ENCODE peak calls at places on chromosome 6, in ten cellular contexts. One of them, this sample, is unnamed.

GRCh38 chr6:136365781-136366354 is 76.2 kb upstream of the BCLAF1 start:
- DNase-seq in Caki2: no peak
- DNase-seq in activated CD4-positive, alpha-beta T cell treated with anti-CD3 and anti-CD28 coated beads for 1 hour: no peak
- DNase-seq in astrocyte of the spinal cord: no peak
- DNase-seq in amygdala: no peak
- DNase-seq in naive B cell: peak; percentile 42
- DNase-seq in foreskin keratinocyte: no peak
- DNase-seq in T-cell: peak; percentile 36
- DNase-seq in ovary: no peak
- DNase-seq in stimulated activated CD8-positive, alpha-beta memory T cell treated with anti-CD3 and anti-CD28 coated beads, Interleukin-7, amount 100 ng/mL, for 1 hour: no peak
- DNase-seq in this sample: no peak

GRCh38 chr6:25034477-25034876 is 98.7 kb upstream of the RIPOR2 start:
- DNase-seq in Caki2: no peak
- DNase-seq in activated CD4-positive, alpha-beta T cell treated with anti-CD3 and anti-CD28 coated beads for 1 hour: no peak
- DNase-seq in astrocyte of the spinal cord: no peak
- DNase-seq in amygdala: no peak
- DNase-seq in naive B cell: no peak
- DNase-seq in foreskin keratinocyte: no peak
- DNase-seq in T-cell: no peak
- DNase-seq in ovary: no peak
- DNase-seq in stimulated activated CD8-positive, alpha-beta memory T cell treated with anti-CD3 and anti-CD28 coated beads, Interleukin-7, amount 100 ng/mL, for 1 hour: no peak
- DNase-seq in this sample: no peak

GRCh38 chr6:88975369-88975768 is 12.0 kb upstream of the RNGTT start:
- DNase-seq in Caki2: no peak
- DNase-seq in activated CD4-positive, alpha-beta T cell treated with anti-CD3 and anti-CD28 coated beads for 1 hour: no peak
- DNase-seq in astrocyte of the spinal cord: no peak
- DNase-seq in amygdala: no peak
- DNase-seq in naive B cell: no peak
- DNase-seq in foreskin keratinocyte: no peak
- DNase-seq in T-cell: no peak
- DNase-seq in ovary: no peak
- DNase-seq in stimulated activated CD8-positive, alpha-beta memory T cell treated with anti-CD3 and anti-CD28 coated beads, Interleukin-7, amount 100 ng/mL, for 1 hour: no peak
- DNase-seq in this sample: no peak

GRCh38 chr6:4693158-4693557 is 83.0 kb upstream of the CDYL start:
- DNase-seq in Caki2: no peak
- DNase-seq in activated CD4-positive, alpha-beta T cell treated with anti-CD3 and anti-CD28 coated beads for 1 hour: no peak
- DNase-seq in astrocyte of the spinal cord: no peak
- DNase-seq in amygdala: no peak
- DNase-seq in naive B cell: no peak
- DNase-seq in foreskin keratinocyte: no peak
- DNase-seq in T-cell: no peak
- DNase-seq in ovary: no peak
- DNase-seq in stimulated activated CD8-positive, alpha-beta memory T cell treated with anti-CD3 and anti-CD28 coated beads, Interleukin-7, amount 100 ng/mL, for 1 hour: no peak
- DNase-seq in this sample: no peak

GRCh38 chr6:148619891-148620290 is 126.9 kb upstream of the UST start:
- DNase-seq in Caki2: no peak
- DNase-seq in activated CD4-positive, alpha-beta T cell treated with anti-CD3 and anti-CD28 coated beads for 1 hour: no peak
- DNase-seq in astrocyte of the spinal cord: no peak
- DNase-seq in amygdala: no peak
- DNase-seq in naive B cell: no peak
- DNase-seq in foreskin keratinocyte: no peak
- DNase-seq in T-cell: no peak
- DNase-seq in ovary: no peak
- DNase-seq in stimulated activated CD8-positive, alpha-beta memory T cell treated with anti-CD3 and anti-CD28 coated beads, Interleukin-7, amount 100 ng/mL, for 1 hour: no peak
- DNase-seq in this sample: no peak

GRCh38 chr6:156686429-156686939 is 90.7 kb upstream of the ARID1B start:
- DNase-seq in Caki2: peak; percentile 74
- DNase-seq in activated CD4-positive, alpha-beta T cell treated with anti-CD3 and anti-CD28 coated beads for 1 hour: peak; percentile 10
- DNase-seq in astrocyte of the spinal cord: peak; percentile 77
- DNase-seq in amygdala: no peak
- DNase-seq in naive B cell: no peak
- DNase-seq in foreskin keratinocyte: peak; percentile 79
- DNase-seq in T-cell: no peak
- DNase-seq in ovary: no peak
- DNase-seq in stimulated activated CD8-positive, alpha-beta memory T cell treated with anti-CD3 and anti-CD28 coated beads, Interleukin-7, amount 100 ng/mL, for 1 hour: peak; percentile 7
- DNase-seq in this sample: no peak

GRCh38 chr6:29504961-29505360 is 17.2 kb upstream of the MAS1L start:
- DNase-seq in Caki2: no peak
- DNase-seq in activated CD4-positive, alpha-beta T cell treated with anti-CD3 and anti-CD28 coated beads for 1 hour: no peak
- DNase-seq in astrocyte of the spinal cord: no peak
- DNase-seq in amygdala: no peak
- DNase-seq in naive B cell: no peak
- DNase-seq in foreskin keratinocyte: no peak
- DNase-seq in T-cell: no peak
- DNase-seq in ovary: no peak
- DNase-seq in stimulated activated CD8-positive, alpha-beta memory T cell treated with anti-CD3 and anti-CD28 coated beads, Interleukin-7, amount 100 ng/mL, for 1 hour: no peak
- DNase-seq in this sample: no peak

GRCh38 chr6:51678905-51679620 is 408.4 kb downstream of the PKHD1 start:
- DNase-seq in Caki2: no peak
- DNase-seq in activated CD4-positive, alpha-beta T cell treated with anti-CD3 and anti-CD28 coated beads for 1 hour: no peak
- DNase-seq in astrocyte of the spinal cord: no peak
- DNase-seq in amygdala: no peak
- DNase-seq in naive B cell: no peak
- DNase-seq in foreskin keratinocyte: peak; percentile 74
- DNase-seq in T-cell: no peak
- DNase-seq in ovary: no peak
- DNase-seq in stimulated activated CD8-positive, alpha-beta memory T cell treated with anti-CD3 and anti-CD28 coated beads, Interleukin-7, amount 100 ng/mL, for 1 hour: no peak
- DNase-seq in this sample: no peak

GRCh38 chr6:108277831-108278230 is 17.0 kb upstream of the SNX3 start:
- DNase-seq in Caki2: peak; percentile 5
- DNase-seq in activated CD4-positive, alpha-beta T cell treated with anti-CD3 and anti-CD28 coated beads for 1 hour: no peak
- DNase-seq in astrocyte of the spinal cord: no peak
- DNase-seq in amygdala: no peak
- DNase-seq in naive B cell: no peak
- DNase-seq in foreskin keratinocyte: no peak
- DNase-seq in T-cell: no peak
- DNase-seq in ovary: no peak
- DNase-seq in stimulated activated CD8-positive, alpha-beta memory T cell treated with anti-CD3 and anti-CD28 coated beads, Interleukin-7, amount 100 ng/mL, for 1 hour: no peak
- DNase-seq in this sample: no peak

GRCh38 chr6:151431336-151431735 is 20.6 kb downstream of the RMND1 start:
- DNase-seq in Caki2: no peak
- DNase-seq in activated CD4-positive, alpha-beta T cell treated with anti-CD3 and anti-CD28 coated beads for 1 hour: no peak
- DNase-seq in astrocyte of the spinal cord: peak; percentile 22
- DNase-seq in amygdala: no peak
- DNase-seq in naive B cell: no peak
- DNase-seq in foreskin keratinocyte: no peak
- DNase-seq in T-cell: no peak
- DNase-seq in ovary: no peak
- DNase-seq in stimulated activated CD8-positive, alpha-beta memory T cell treated with anti-CD3 and anti-CD28 coated beads, Interleukin-7, amount 100 ng/mL, for 1 hour: no peak
- DNase-seq in this sample: no peak

GRCh38 chr6:88922775-88923548 is 40.5 kb downstream of the RNGTT start:
- DNase-seq in Caki2: no peak
- DNase-seq in activated CD4-positive, alpha-beta T cell treated with anti-CD3 and anti-CD28 coated beads for 1 hour: no peak
- DNase-seq in astrocyte of the spinal cord: peak; percentile 14
- DNase-seq in amygdala: no peak
- DNase-seq in naive B cell: no peak
- DNase-seq in foreskin keratinocyte: peak; percentile 27
- DNase-seq in T-cell: no peak
- DNase-seq in ovary: no peak
- DNase-seq in stimulated activated CD8-positive, alpha-beta memory T cell treated with anti-CD3 and anti-CD28 coated beads, Interleukin-7, amount 100 ng/mL, for 1 hour: no peak
- DNase-seq in this sample: no peak

GRCh38 chr6:7541175-7542064 is at the start of gene DSP:
- DNase-seq in Caki2: peak; percentile 76
- DNase-seq in activated CD4-positive, alpha-beta T cell treated with anti-CD3 and anti-CD28 coated beads for 1 hour: no peak
- DNase-seq in astrocyte of the spinal cord: peak; percentile 16
- DNase-seq in amygdala: no peak
- DNase-seq in naive B cell: peak; percentile 70
- DNase-seq in foreskin keratinocyte: peak; percentile 84
- DNase-seq in T-cell: no peak
- DNase-seq in ovary: peak; percentile 10
- DNase-seq in stimulated activated CD8-positive, alpha-beta memory T cell treated with anti-CD3 and anti-CD28 coated beads, Interleukin-7, amount 100 ng/mL, for 1 hour: no peak
- DNase-seq in this sample: no peak

GRCh38 chr6:14807971-14808370 is 437.9 kb upstream of the JARID2 start:
- DNase-seq in Caki2: no peak
- DNase-seq in activated CD4-positive, alpha-beta T cell treated with anti-CD3 and anti-CD28 coated beads for 1 hour: no peak
- DNase-seq in astrocyte of the spinal cord: no peak
- DNase-seq in amygdala: no peak
- DNase-seq in naive B cell: no peak
- DNase-seq in foreskin keratinocyte: no peak
- DNase-seq in T-cell: no peak
- DNase-seq in ovary: no peak
- DNase-seq in stimulated activated CD8-positive, alpha-beta memory T cell treated with anti-CD3 and anti-CD28 coated beads, Interleukin-7, amount 100 ng/mL, for 1 hour: no peak
- DNase-seq in this sample: no peak

GRCh38 chr6:113824411-113824810 is 32.7 kb upstream of the MARCKS start:
- DNase-seq in Caki2: no peak
- DNase-seq in activated CD4-positive, alpha-beta T cell treated with anti-CD3 and anti-CD28 coated beads for 1 hour: no peak
- DNase-seq in astrocyte of the spinal cord: peak; percentile 37
- DNase-seq in amygdala: no peak
- DNase-seq in naive B cell: no peak
- DNase-seq in foreskin keratinocyte: no peak
- DNase-seq in T-cell: no peak
- DNase-seq in ovary: no peak
- DNase-seq in stimulated activated CD8-positive, alpha-beta memory T cell treated with anti-CD3 and anti-CD28 coated beads, Interleukin-7, amount 100 ng/mL, for 1 hour: no peak
- DNase-seq in this sample: no peak

GRCh38 chr6:41098366-41098765 is 25.6 kb downstream of the NFYA start:
- DNase-seq in Caki2: no peak
- DNase-seq in activated CD4-positive, alpha-beta T cell treated with anti-CD3 and anti-CD28 coated beads for 1 hour: no peak
- DNase-seq in astrocyte of the spinal cord: peak; percentile 32
- DNase-seq in amygdala: no peak
- DNase-seq in naive B cell: no peak
- DNase-seq in foreskin keratinocyte: no peak
- DNase-seq in T-cell: no peak
- DNase-seq in ovary: no peak
- DNase-seq in stimulated activated CD8-positive, alpha-beta memory T cell treated with anti-CD3 and anti-CD28 coated beads, Interleukin-7, amount 100 ng/mL, for 1 hour: no peak
- DNase-seq in this sample: no peak

GRCh38 chr6:100339574-100340255 is 125.0 kb downstream of the SIM1 start:
- DNase-seq in Caki2: no peak
- DNase-seq in activated CD4-positive, alpha-beta T cell treated with anti-CD3 and anti-CD28 coated beads for 1 hour: no peak
- DNase-seq in astrocyte of the spinal cord: no peak
- DNase-seq in amygdala: no peak
- DNase-seq in naive B cell: no peak
- DNase-seq in foreskin keratinocyte: peak; percentile 66
- DNase-seq in T-cell: no peak
- DNase-seq in ovary: no peak
- DNase-seq in stimulated activated CD8-positive, alpha-beta memory T cell treated with anti-CD3 and anti-CD28 coated beads, Interleukin-7, amount 100 ng/mL, for 1 hour: no peak
- DNase-seq in this sample: no peak

GRCh38 chr6:150491131-150491795 is 108.4 kb upstream of the PLEKHG1 start:
- DNase-seq in Caki2: peak; percentile 76
- DNase-seq in activated CD4-positive, alpha-beta T cell treated with anti-CD3 and anti-CD28 coated beads for 1 hour: no peak
- DNase-seq in astrocyte of the spinal cord: peak; percentile 75
- DNase-seq in amygdala: no peak
- DNase-seq in naive B cell: no peak
- DNase-seq in foreskin keratinocyte: peak; percentile 87
- DNase-seq in T-cell: no peak
- DNase-seq in ovary: no peak
- DNase-seq in stimulated activated CD8-positive, alpha-beta memory T cell treated with anti-CD3 and anti-CD28 coated beads, Interleukin-7, amount 100 ng/mL, for 1 hour: no peak
- DNase-seq in this sample: no peak

GRCh38 chr6:53293691-53294090 is 55.1 kb downstream of the ELOVL5 start:
- DNase-seq in Caki2: no peak
- DNase-seq in activated CD4-positive, alpha-beta T cell treated with anti-CD3 and anti-CD28 coated beads for 1 hour: no peak
- DNase-seq in astrocyte of the spinal cord: no peak
- DNase-seq in amygdala: no peak
- DNase-seq in naive B cell: no peak
- DNase-seq in foreskin keratinocyte: no peak
- DNase-seq in T-cell: no peak
- DNase-seq in ovary: no peak
- DNase-seq in stimulated activated CD8-positive, alpha-beta memory T cell treated with anti-CD3 and anti-CD28 coated beads, Interleukin-7, amount 100 ng/mL, for 1 hour: no peak
- DNase-seq in this sample: no peak

GRCh38 chr6:31765910-31766794 is 3.7 kb downstream of the SAPCD1 start:
- DNase-seq in Caki2: no peak
- DNase-seq in activated CD4-positive, alpha-beta T cell treated with anti-CD3 and anti-CD28 coated beads for 1 hour: no peak
- DNase-seq in astrocyte of the spinal cord: no peak
- DNase-seq in amygdala: no peak
- DNase-seq in naive B cell: no peak
- DNase-seq in foreskin keratinocyte: no peak
- DNase-seq in T-cell: no peak
- DNase-seq in ovary: no peak
- DNase-seq in stimulated activated CD8-positive, alpha-beta memory T cell treated with anti-CD3 and anti-CD28 coated beads, Interleukin-7, amount 100 ng/mL, for 1 hour: no peak
- DNase-seq in this sample: no peak

GRCh38 chr6:88730602-88731001 is 232.8 kb downstream of the RNGTT start:
- DNase-seq in Caki2: peak; percentile 83
- DNase-seq in activated CD4-positive, alpha-beta T cell treated with anti-CD3 and anti-CD28 coated beads for 1 hour: no peak
- DNase-seq in astrocyte of the spinal cord: peak; percentile 67
- DNase-seq in amygdala: no peak
- DNase-seq in naive B cell: no peak
- DNase-seq in foreskin keratinocyte: peak; percentile 47
- DNase-seq in T-cell: no peak
- DNase-seq in ovary: no peak
- DNase-seq in stimulated activated CD8-positive, alpha-beta memory T cell treated with anti-CD3 and anti-CD28 coated beads, Interleukin-7, amount 100 ng/mL, for 1 hour: no peak
- DNase-seq in this sample: no peak

GRCh38 chr6:168121308-168121665 is 42.3 kb upstream of the FRMD1 start:
- DNase-seq in Caki2: no peak
- DNase-seq in activated CD4-positive, alpha-beta T cell treated with anti-CD3 and anti-CD28 coated beads for 1 hour: no peak
- DNase-seq in astrocyte of the spinal cord: no peak
- DNase-seq in amygdala: no peak
- DNase-seq in naive B cell: no peak
- DNase-seq in foreskin keratinocyte: no peak
- DNase-seq in T-cell: no peak
- DNase-seq in ovary: no peak
- DNase-seq in stimulated activated CD8-positive, alpha-beta memory T cell treated with anti-CD3 and anti-CD28 coated beads, Interleukin-7, amount 100 ng/mL, for 1 hour: no peak
- DNase-seq in this sample: no peak

GRCh38 chr6:71181565-71181964 is 107.0 kb upstream of the OGFRL1 start:
- DNase-seq in Caki2: peak; percentile 66
- DNase-seq in activated CD4-positive, alpha-beta T cell treated with anti-CD3 and anti-CD28 coated beads for 1 hour: no peak
- DNase-seq in astrocyte of the spinal cord: peak; percentile 77
- DNase-seq in amygdala: no peak
- DNase-seq in naive B cell: no peak
- DNase-seq in foreskin keratinocyte: peak; percentile 90
- DNase-seq in T-cell: no peak
- DNase-seq in ovary: no peak
- DNase-seq in stimulated activated CD8-positive, alpha-beta memory T cell treated with anti-CD3 and anti-CD28 coated beads, Interleukin-7, amount 100 ng/mL, for 1 hour: no peak
- DNase-seq in this sample: no peak

GRCh38 chr6:63573899-63574553 is 1.7 kb downstream of the LOC128125822 start:
- DNase-seq in Caki2: peak; percentile 81
- DNase-seq in activated CD4-positive, alpha-beta T cell treated with anti-CD3 and anti-CD28 coated beads for 1 hour: no peak
- DNase-seq in astrocyte of the spinal cord: peak; percentile 70
- DNase-seq in amygdala: no peak
- DNase-seq in naive B cell: peak; percentile 37
- DNase-seq in foreskin keratinocyte: peak; percentile 43
- DNase-seq in T-cell: peak; percentile 4
- DNase-seq in ovary: no peak
- DNase-seq in stimulated activated CD8-positive, alpha-beta memory T cell treated with anti-CD3 and anti-CD28 coated beads, Interleukin-7, amount 100 ng/mL, for 1 hour: no peak
- DNase-seq in this sample: peak; percentile 64

GRCh38 chr6:151488226-151488625 is 5.6 kb upstream of the CCDC170 start:
- DNase-seq in Caki2: no peak
- DNase-seq in activated CD4-positive, alpha-beta T cell treated with anti-CD3 and anti-CD28 coated beads for 1 hour: no peak
- DNase-seq in astrocyte of the spinal cord: no peak
- DNase-seq in amygdala: no peak
- DNase-seq in naive B cell: no peak
- DNase-seq in foreskin keratinocyte: peak; percentile 48
- DNase-seq in T-cell: no peak
- DNase-seq in ovary: no peak
- DNase-seq in stimulated activated CD8-positive, alpha-beta memory T cell treated with anti-CD3 and anti-CD28 coated beads, Interleukin-7, amount 100 ng/mL, for 1 hour: no peak
- DNase-seq in this sample: no peak

GRCh38 chr6:148502083-148502772 is 159.6 kb downstream of the SASH1 start:
- DNase-seq in Caki2: no peak
- DNase-seq in activated CD4-positive, alpha-beta T cell treated with anti-CD3 and anti-CD28 coated beads for 1 hour: no peak
- DNase-seq in astrocyte of the spinal cord: no peak
- DNase-seq in amygdala: no peak
- DNase-seq in naive B cell: no peak
- DNase-seq in foreskin keratinocyte: no peak
- DNase-seq in T-cell: no peak
- DNase-seq in ovary: no peak
- DNase-seq in stimulated activated CD8-positive, alpha-beta memory T cell treated with anti-CD3 and anti-CD28 coated beads, Interleukin-7, amount 100 ng/mL, for 1 hour: no peak
- DNase-seq in this sample: no peak

GRCh38 chr6:53906842-53907241 is 112.0 kb downstream of the LRRC1 start:
- DNase-seq in Caki2: no peak
- DNase-seq in activated CD4-positive, alpha-beta T cell treated with anti-CD3 and anti-CD28 coated beads for 1 hour: no peak
- DNase-seq in astrocyte of the spinal cord: no peak
- DNase-seq in amygdala: no peak
- DNase-seq in naive B cell: no peak
- DNase-seq in foreskin keratinocyte: no peak
- DNase-seq in T-cell: no peak
- DNase-seq in ovary: peak; percentile 63
- DNase-seq in stimulated activated CD8-positive, alpha-beta memory T cell treated with anti-CD3 and anti-CD28 coated beads, Interleukin-7, amount 100 ng/mL, for 1 hour: no peak
- DNase-seq in this sample: no peak

GRCh38 chr6:157267109-157267611 is 56.2 kb downstream of the TMEM242 start:
- DNase-seq in Caki2: no peak
- DNase-seq in activated CD4-positive, alpha-beta T cell treated with anti-CD3 and anti-CD28 coated beads for 1 hour: no peak
- DNase-seq in astrocyte of the spinal cord: no peak
- DNase-seq in amygdala: no peak
- DNase-seq in naive B cell: no peak
- DNase-seq in foreskin keratinocyte: no peak
- DNase-seq in T-cell: no peak
- DNase-seq in ovary: no peak
- DNase-seq in stimulated activated CD8-positive, alpha-beta memory T cell treated with anti-CD3 and anti-CD28 coated beads, Interleukin-7, amount 100 ng/mL, for 1 hour: no peak
- DNase-seq in this sample: no peak

GRCh38 chr6:55659304-55659703 is 80.3 kb upstream of the HMGCLL1 start:
- DNase-seq in Caki2: no peak
- DNase-seq in activated CD4-positive, alpha-beta T cell treated with anti-CD3 and anti-CD28 coated beads for 1 hour: no peak
- DNase-seq in astrocyte of the spinal cord: no peak
- DNase-seq in amygdala: no peak
- DNase-seq in naive B cell: no peak
- DNase-seq in foreskin keratinocyte: no peak
- DNase-seq in T-cell: no peak
- DNase-seq in ovary: no peak
- DNase-seq in stimulated activated CD8-positive, alpha-beta memory T cell treated with anti-CD3 and anti-CD28 coated beads, Interleukin-7, amount 100 ng/mL, for 1 hour: no peak
- DNase-seq in this sample: no peak